ENCODE peak calls at places on chromosomes 2 and 18, in five cellular contexts. O is stimulated activated CD4-positive, alpha-beta T cell treated with anti-CD3 and anti-CD28 coated beads, Interleukin-12 subunit alpha, Interleukin-12 subunit beta, amount 100 ng/mL, for 4 hours; S is amniotic epithelial cell; Z is frontal cortex; U is stimulated activated naive CD8-positive, alpha-beta T cell treated with anti-CD3 and anti-CD28 coated beads, Interleukin-15, Interleukin-2, amounts not matched to agents 100 U/mL and 50 U/mL, for 24 hours. I is an unnamed sample.

GRCh38 chr2:240457223-240458043 is 22.0 kb downstream of the GPC1 start:
- DNase-seq in O (no peak), S (no peak), Z (no peak), U (no peak), I (no peak)

GRCh38 chr2:209834767-209835166 is 63.1 kb downstream of the UNC80 start:
- DNase-seq in O (no peak), S (no peak), Z (no peak), U (no peak), I (no peak)

GRCh38 chr2:26913599-26914285 is 56.7 kb upstream of the MAPRE3 start:
- DNase-seq in O (no peak), S (peak), Z (no peak), U (no peak), I (no peak)

GRCh38 chr2:66574701-66575624 is 140.0 kb downstream of the MEIS1 start:
- DNase-seq in O (no peak), S (peak), Z (peak), U (peak), I (peak)

GRCh38 chr2:240391111-240392051 is 44.1 kb upstream of the GPC1 start:
- DNase-seq in O (no peak), S (no peak), Z (no peak), U (no peak), I (no peak)

GRCh38 chr18:54717673-54718435 is 110.4 kb upstream of the RAB27B start:
- DNase-seq in O (peak), S (no peak), Z (no peak), U (peak), I (peak)

GRCh38 chr2:238912228-238912915 is 64.5 kb downstream of the TWIST2 start:
- DNase-seq in O (no peak), S (no peak), Z (no peak), U (no peak), I (no peak)

GRCh38 chr2:20725782-20726181 is 58.8 kb downstream of the GDF7 start:
- DNase-seq in O (no peak), S (no peak), Z (no peak), U (no peak), I (no peak)

GRCh38 chr18:78902795-78903435 is 76.7 kb upstream of the SALL3 start:
- DNase-seq in O (no peak), S (no peak), Z (no peak), U (no peak), I (no peak)

GRCh38 chr2:227805578-227805977 is 8.1 kb upstream of the CCL20 start:
- DNase-seq in O (no peak), S (peak), Z (no peak), U (peak), I (no peak)

GRCh38 chr2:172449916-172450550 is 22.6 kb downstream of the ITGA6 start:
- DNase-seq in O (no peak), S (peak), Z (no peak), U (no peak), I (no peak)

GRCh38 chr2:172046866-172047265 is 38.4 kb upstream of the DLX1 start:
- DNase-seq in O (no peak), S (no peak), Z (no peak), U (no peak), I (no peak)

GRCh38 chr2:150978053-150978452 is 283.6 kb downstream of the RBM43 start:
- DNase-seq in O (no peak), S (no peak), Z (no peak), U (no peak), I (no peak)

GRCh38 chr2:120681696-120682288 is 53.9 kb upstream of the GLI2 start:
- DNase-seq in O (no peak), S (no peak), Z (no peak), U (no peak), I (no peak)

GRCh38 chr2:201697899-201698298 is 545 bp downstream of the MPP4 start:
- DNase-seq in O (no peak), S (peak), Z (no peak), U (no peak), I (no peak)

GRCh38 chr2:151258121-151258520 is 3.5 kb downstream of the RBM43 start:
- DNase-seq in O (no peak), S (peak), Z (no peak), U (no peak), I (no peak)

GRCh38 chr2:121638333-121638732 is 10.9 kb downstream of the CLASP1 start:
- DNase-seq in O (no peak), S (peak), Z (no peak), U (no peak), I (no peak)

GRCh38 chr2:120678926-120679325 is 56.7 kb upstream of the GLI2 start:
- DNase-seq in O (no peak), S (no peak), Z (no peak), U (no peak), I (no peak)

GRCh38 chr2:97885841-97886240 is 109.9 kb downstream of the TMEM131 start:
- DNase-seq in O (no peak), S (no peak), Z (no peak), U (no peak), I (no peak)

GRCh38 chr18:55541571-55541970 is 46.4 kb downstream of the TCF4 start:
- DNase-seq in O (no peak), S (peak), Z (no peak), U (no peak), I (no peak)

GRCh38 chr18:32310119-32310518 is 120.3 kb downstream of the MEP1B start:
- DNase-seq in O (no peak), S (peak), Z (no peak), U (no peak), I (no peak)

GRCh38 chr2:236054125-236054524 is 114.1 kb downstream of the GBX2 start:
- DNase-seq in O (no peak), S (no peak), Z (no peak), U (no peak), I (no peak)

GRCh38 chr2:73283545-73284295 is 558 bp downstream of the FBXO41 start:
- DNase-seq in O (peak), S (no peak), Z (no peak), U (peak), I (no peak)

GRCh38 chr2:204479557-204479956 is 65.7 kb upstream of the PARD3B start:
- DNase-seq in O (no peak), S (peak), Z (no peak), U (peak), I (no peak)

GRCh38 chr2:219569635-219570034 is 1.7 kb downstream of the OBSL1 start:
- DNase-seq in O (no peak), S (no peak), Z (peak), U (no peak), I (no peak)

GRCh38 chr2:233203060-233203459 is 48.4 kb upstream of the ATG16L1 start:
- DNase-seq in O (no peak), S (no peak), Z (no peak), U (no peak), I (no peak)

GRCh38 chr18:60067426-60068210 is 167.8 kb downstream of the PMAIP1 start:
- DNase-seq in O (no peak), S (no peak), Z (no peak), U (no peak), I (peak)

I was measured in retina.